ENCODE peak calls at places on chromosomes 7 and 10, in six cellular contexts. W is mesendoderm, U is IMR-90, V is H1, T is neuronal stem cell, P is mesenchymal stem cell. F is an unnamed sample.

GRCh38 chr10:21496285-21497176 is 29.0 kb downstream of the SKIDA1 start:
- DNase-seq in W (peak; percentile 82), P (peak; percentile 73), V (peak; percentile 83), U (peak; percentile 25), T (no peak), F (peak; percentile 68)

GRCh38 chr7:39529582-39529981 is 36.6 kb upstream of the YAE1 start:
- DNase-seq in T (no peak), P (no peak), U (no peak), V (no peak), W (no peak), F (no peak)

GRCh38 chr7:158404031-158404761 is 183.4 kb downstream of the PTPRN2 start:
- DNase-seq in W (no peak), U (no peak), V (no peak), T (no peak), P (no peak), F (no peak)

GRCh38 chr10:71779641-71780040 is 6.3 kb upstream of the VSIR start:
- DNase-seq in P (no peak), V (no peak), U (no peak), W (no peak), T (no peak), F (no peak)

GRCh38 chr10:99435986-99436633 is 5.7 kb upstream of the GOT1 start:
- DNase-seq in P (peak; percentile 81), W (peak; percentile 42), V (no peak), T (peak; percentile 20), U (peak; percentile 59), F (peak; percentile 88)

GRCh38 chr10:43176271-43176670 is 38.0 kb downstream of the CSGALNACT2 start:
- DNase-seq in V (no peak), T (no peak), U (no peak), P (no peak), W (no peak), F (peak; percentile 34)

GRCh38 chr7:33933611-33934281 is 28.4 kb downstream of the BMPER start:
- DNase-seq in U (peak; percentile 92), T (no peak), W (peak; percentile 70), V (no peak), P (peak; percentile 83), F (peak; percentile 87)

GRCh38 chr10:27100800-27101347 is 580 bp upstream of the ANKRD26 start:
- DNase-seq in W (peak; percentile 4), P (no peak), V (no peak), T (no peak), U (no peak), F (no peak)

GRCh38 chr7:157676456-157677255 is 339.9 kb downstream of the DNAJB6 start:
- DNase-seq in V (peak; percentile 43), W (no peak), T (no peak), U (no peak), P (no peak), F (no peak)

GRCh38 chr7:141974831-141975230 is 1.3 kb upstream of the TAS2R38 start:
- DNase-seq in P (no peak), V (no peak), W (peak; percentile 47), T (no peak), U (no peak), F (peak; percentile 60)

GRCh38 chr7:24980695-24981543 is 941 bp upstream of the OSBPL3 start:
- DNase-seq in T (no peak), V (peak; percentile 50), U (peak; percentile 36), W (peak; percentile 64), P (peak; percentile 60), F (peak; percentile 76)

GRCh38 chr10:86757110-86757790 is 831 bp downstream of the BMPR1A start:
- DNase-seq in W (peak; percentile 50), V (no peak), P (peak; percentile 84), U (peak; percentile 65), T (peak; percentile 40), F (no peak)

GRCh38 chr10:65348637-65349036 is 1577.2 kb upstream of the LRRTM3 start:
- DNase-seq in T (no peak), P (no peak), W (peak; percentile 14), V (no peak), U (no peak), F (no peak)

GRCh38 chr7:37420931-37421330 is 27.7 kb downstream of the ELMO1 start:
- DNase-seq in P (no peak), V (no peak), T (no peak), U (no peak), W (no peak), F (no peak)

DNA sequence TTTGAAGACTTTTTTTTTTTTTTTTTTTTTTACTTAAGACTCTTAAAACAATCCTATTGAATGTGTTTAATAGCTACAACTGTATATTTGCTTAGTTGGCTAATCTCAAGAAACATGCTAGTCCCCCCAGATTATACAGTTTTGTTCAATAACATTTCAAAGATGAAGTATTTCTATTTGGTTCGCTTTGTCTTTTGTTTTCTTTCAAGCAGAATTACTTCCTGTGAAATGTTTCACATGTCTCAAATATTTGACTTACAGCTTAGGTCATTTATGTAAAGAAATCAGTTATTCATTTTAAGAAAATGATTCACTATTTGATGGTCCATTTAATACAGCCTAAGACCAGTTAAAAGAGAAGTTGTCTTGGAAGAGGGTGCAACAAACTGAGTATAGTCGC is 12.8 kb upstream of the LAMB1 start:
- DNase-seq in P (no peak), V (no peak), T (no peak), U (no peak), W (no peak), F (no peak)
- H3K4me2 ChIP-seq in P (no peak overlapping the region), V (no peak overlapping the region), T (no peak overlapping the region), U (no peak overlapping the region), W (no peak overlapping the region), F (no peak overlapping the region)

GRCh38 chr7:17781491-17782215 is 158.6 kb downstream of the SNX13 start:
- DNase-seq in U (peak; percentile 90), T (no peak), V (no peak), W (no peak), P (peak; percentile 28), F (no peak)
- H3K4me3 ChIP-seq in U (no peak overlapping the region), T (no peak overlapping the region), V (no peak overlapping the region), W (no peak overlapping the region), P (no peak overlapping the region), F (no peak overlapping the region)

GRCh38 chr7:2103071-2103898 is 129.5 kb downstream of the MAD1L1 start:
- DNase-seq in P (no peak), T (no peak), V (no peak), W (no peak), U (no peak), F (no peak)
- H2AK5ac ChIP-seq in P (no peak overlapping the region), T (peak overlapping the region; percentile 96), V (peak overlapping the region; percentile 98), W (peak overlapping the region; percentile 79), U (peak overlapping the region; percentile 93), F (peak overlapping the region; percentile 57)

DNA sequence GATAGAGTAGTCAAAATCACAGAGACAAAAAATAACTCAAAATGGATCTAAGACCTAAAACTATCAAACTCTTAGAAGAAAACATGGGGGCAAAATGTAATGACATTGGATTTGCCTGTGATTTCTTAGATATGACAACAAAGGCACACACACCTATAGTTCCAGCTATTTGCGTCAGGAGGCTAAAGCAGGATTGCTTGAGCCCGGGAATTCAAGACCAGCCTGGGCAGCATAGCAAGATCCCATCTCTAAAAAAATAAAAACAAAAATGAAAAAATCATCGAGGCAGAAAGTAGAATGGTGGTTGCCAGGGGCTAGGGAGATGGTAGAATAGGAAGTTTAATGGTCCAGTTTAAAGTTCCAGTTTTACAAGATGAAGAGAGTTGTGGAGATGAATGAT is 113.3 kb downstream of the NRF1 start:
- DNase-seq in V (no peak), U (no peak), T (no peak), P (no peak), W (no peak), F (no peak)
- H3K4me2 ChIP-seq in V (no peak overlapping the region), U (no peak overlapping the region), T (no peak overlapping the region), P (no peak overlapping the region), W (no peak overlapping the region), F (no peak overlapping the region)

DNA sequence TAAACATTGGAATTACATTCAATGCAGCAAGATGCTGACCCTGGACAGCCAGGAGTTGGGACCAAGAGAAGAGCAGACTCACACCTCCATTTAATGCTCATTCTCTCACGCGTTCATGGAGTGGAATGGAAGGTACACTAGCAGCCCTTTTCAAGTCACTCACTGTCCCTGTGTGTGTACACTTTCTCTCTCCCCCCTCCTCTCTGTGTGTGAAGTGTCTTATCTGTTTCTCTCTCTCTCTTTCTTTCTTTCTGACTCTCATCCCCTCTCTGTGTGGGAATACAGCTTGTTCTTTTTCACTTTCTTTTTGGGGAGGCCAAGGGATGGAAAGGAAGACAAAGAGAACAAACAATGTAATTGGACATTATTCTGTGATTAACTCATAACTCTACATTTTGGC is 188.9 kb downstream of the PARD3 start:
- DNase-seq in V (no peak), P (no peak), U (no peak), W (no peak), T (no peak), F (no peak)
- H3K4me3 ChIP-seq in V (no peak overlapping the region), P (no peak overlapping the region), U (no peak overlapping the region), W (no peak overlapping the region), T (no peak overlapping the region), F (no peak overlapping the region)

DNA sequence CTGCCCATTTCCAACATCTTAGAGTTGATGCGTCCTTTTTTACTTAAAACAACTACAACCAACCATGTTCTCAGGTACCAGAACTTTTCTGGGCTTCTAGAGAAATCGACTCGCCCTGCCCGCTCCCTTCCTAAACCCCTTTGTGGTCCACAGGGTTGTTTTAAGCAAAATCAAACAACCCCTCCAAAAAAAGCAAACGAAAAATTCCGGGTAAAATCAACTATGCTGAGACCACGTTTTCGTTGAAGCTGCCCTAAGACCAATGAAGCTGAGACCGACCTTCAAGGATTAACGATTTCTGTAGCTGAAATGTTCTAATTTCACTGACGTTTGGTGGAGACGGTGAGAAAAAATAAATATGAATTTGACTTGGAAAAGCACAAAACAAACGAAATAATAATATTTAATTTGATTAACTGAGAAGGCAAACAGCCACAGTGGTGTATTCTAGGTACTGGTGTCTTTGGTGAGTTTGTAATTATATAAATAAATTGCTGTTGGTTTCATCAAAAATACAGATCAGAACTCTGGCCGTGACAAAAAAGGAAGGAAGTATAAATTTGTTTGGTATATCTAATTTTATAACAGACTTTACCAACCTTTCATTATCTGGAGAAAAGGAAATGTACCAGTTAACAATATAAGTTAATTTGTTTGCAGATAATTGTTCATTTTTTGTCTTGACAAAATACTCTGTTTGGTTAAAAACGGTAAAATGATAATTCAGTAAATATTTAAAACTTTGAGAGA is 4.7 kb upstream of the IGF2BP3 start:
- DNase-seq in P (no peak), V (no peak), U (no peak), T (no peak), W (no peak), F (no peak)
- H2AK5ac ChIP-seq in P (no peak overlapping the region), V (no peak overlapping the region), U (no peak overlapping the region), T (no peak overlapping the region), W (no peak overlapping the region), F (no peak overlapping the region)

GRCh38 chr7:155741805-155742204 is 70.5 kb downstream of the SHH start:
- DNase-seq in W (no peak), P (no peak), V (no peak), U (no peak), T (no peak), F (no peak)

GRCh38 chr7:155739538-155740140 is 72.6 kb downstream of the SHH start:
- DNase-seq in V (no peak), T (no peak), U (no peak), W (no peak), P (no peak), F (no peak)

GRCh38 chr7:155738652-155739537 is 73.4 kb downstream of the SHH start:
- DNase-seq in W (peak; percentile 73), U (peak; percentile 76), P (peak; percentile 74), V (no peak), T (peak; percentile 30), F (peak; percentile 82)

GRCh38 chr7:155743197-155743596 is 69.1 kb downstream of the SHH start:
- DNase-seq in P (no peak), V (no peak), T (no peak), W (no peak), U (no peak), F (no peak)

GRCh38 chr7:155741061-155741460 is 71.2 kb downstream of the SHH start:
- DNase-seq in W (peak; percentile 73), T (no peak), P (no peak), U (no peak), V (no peak), F (no peak)
- H3K4me2 ChIP-seq in W (no peak overlapping the region), T (no peak overlapping the region), P (no peak overlapping the region), U (no peak overlapping the region), V (no peak overlapping the region), F (no peak overlapping the region)